ENCODE peak calls at places on chromosomes 7 and 10, in eight cellular contexts. P is prostate gland; O is NCI-H1417; E is T-helper 1 cell; G is midbrain; A is stimulated activated naive CD8-positive, alpha-beta T cell treated with anti-CD3 and anti-CD28 coated beads, Interleukin-15, Interleukin-2, amounts not matched to agents 100 U/mL and 50 U/mL, for 24 hours; N is Daoy; B is A549. T is an unnamed sample.

GRCh38 chr10:60175418-60175817 is 214.3 kb downstream of the ANK3 start:
- DNase-seq in N (no peak), B (peak), E (no peak), P (no peak), O (no peak), A (no peak), G (no peak), T (peak)

GRCh38 chr10:63375006-63375405 is 90.8 kb downstream of the JMJD1C start:
- DNase-seq in N (no peak), B (no peak), G (no peak), E (no peak), O (no peak), A (no peak), P (no peak), T (no peak)

GRCh38 chr10:76035728-76036409 is 604.4 kb downstream of the LRMDA start:
- DNase-seq in O (peak), E (no peak), B (no peak), G (no peak), P (no peak), N (no peak), A (no peak), T (no peak)

GRCh38 chr7:128103498-128104108 is 72.4 kb upstream of the LRRC4 start:
- DNase-seq in A (peak), E (peak), N (peak), B (no peak), P (no peak), G (no peak), O (no peak), T (no peak)

GRCh38 chr10:21831986-21832735 is 171.4 kb downstream of the DNAJC1 start:
- DNase-seq in P (no peak), B (no peak), A (no peak), G (no peak), O (no peak), N (no peak), E (no peak), T (no peak)

GRCh38 chr7:8356071-8356470 is 77.3 kb upstream of the NXPH1 start:
- DNase-seq in A (no peak), O (no peak), B (no peak), P (no peak), N (no peak), E (no peak), G (no peak), T (no peak)

GRCh38 chr10:63197304-63198092 is 64.4 kb downstream of the NRBF2 start:
- DNase-seq in B (no peak), P (no peak), A (no peak), E (no peak), O (no peak), N (no peak), G (no peak), T (no peak)

GRCh38 chr7:77270081-77270480 is 70.5 kb upstream of the FGL2 start:
- DNase-seq in A (no peak), N (no peak), G (no peak), E (no peak), P (no peak), B (no peak), O (no peak), T (no peak)

GRCh38 chr10:74244097-74244685 is 93.2 kb downstream of the ADK start:
- DNase-seq in O (peak), N (peak), E (peak), P (no peak), B (peak), G (peak), A (no peak), T (peak)

GRCh38 chr7:25216837-25217236 is 11.4 kb downstream of the NPVF start:
- DNase-seq in A (no peak), E (peak), N (peak), O (peak), P (no peak), B (peak), G (peak), T (peak)

GRCh38 chr10:121265320-121265719 is 332.9 kb downstream of the FGFR2 start:
- DNase-seq in B (no peak), O (no peak), E (no peak), A (no peak), N (no peak), P (no peak), G (no peak), T (no peak)

GRCh38 chr7:41652265-41652664 is 50.6 kb downstream of the INHBA start:
- DNase-seq in G (no peak), A (no peak), E (no peak), N (no peak), B (no peak), O (no peak), P (no peak), T (no peak)

GRCh38 chr10:60394444-60394843 is 4.8 kb upstream of the ANK3 start:
- DNase-seq in E (peak), B (no peak), N (no peak), A (no peak), G (peak), O (no peak), P (no peak), T (no peak)

GRCh38 chr10:17292375-17292774 is 64.3 kb downstream of the VIM start:
- DNase-seq in O (no peak), E (no peak), N (no peak), A (no peak), B (no peak), P (no peak), G (no peak), T (no peak)

GRCh38 chr10:132872658-132873057 is 69.7 kb downstream of the CFAP46 start:
- DNase-seq in O (no peak), E (no peak), B (no peak), N (no peak), A (no peak), P (no peak), G (no peak), T (no peak)

GRCh38 chr7:49773082-49773938 is at the start of gene VWC2:
- DNase-seq in G (no peak), O (no peak), N (no peak), A (no peak), E (no peak), P (no peak), B (no peak), T (no peak)

GRCh38 chr7:28083159-28083997 is 97.2 kb downstream of the JAZF1 start:
- DNase-seq in P (peak), B (peak), E (no peak), G (no peak), O (no peak), N (no peak), A (no peak), T (no peak)

GRCh38 chr7:77393261-77393660 is 22.9 kb downstream of the GSAP start:
- DNase-seq in A (peak), N (peak), G (no peak), E (peak), O (no peak), B (peak), P (no peak), T (peak)

GRCh38 chr7:57867884-57868701 is 418.1 kb downstream of the ZNF716 start:
- DNase-seq in G (peak), P (no peak), A (no peak), B (peak), N (no peak), O (peak), E (no peak), T (peak)

GRCh38 chr10:96025566-96025965 is 17.8 kb upstream of the CCNJ start:
- DNase-seq in N (peak), A (no peak), P (no peak), E (peak), G (no peak), B (peak), O (no peak), T (peak)

GRCh38 chr7:1884583-1885350 is 214.7 kb downstream of the ELFN1 start:
- DNase-seq in G (no peak), N (no peak), A (no peak), B (no peak), E (no peak), P (no peak), O (no peak), T (peak)

GRCh38 chr7:30146127-30146612 is 11.4 kb downstream of the MTURN start:
- DNase-seq in E (no peak), O (peak), N (peak), B (no peak), G (peak), A (no peak), P (no peak), T (no peak)

GRCh38 chr10:86017841-86018734 is 348.5 kb downstream of the GRID1 start:
- DNase-seq in N (no peak), O (peak), P (no peak), E (no peak), B (no peak), A (no peak), G (no peak), T (no peak)

GRCh38 chr7:138021889-138022288 is 20.0 kb upstream of the CREB3L2 start:
- DNase-seq in E (no peak), O (no peak), A (no peak), B (no peak), P (no peak), G (no peak), N (peak), T (no peak)

GRCh38 chr7:142108728-142109505 is 2.6 kb upstream of the MGAM2 start:
- DNase-seq in P (no peak), N (no peak), E (no peak), B (no peak), G (no peak), A (no peak), O (no peak), T (no peak)

GRCh38 chr10:63427013-63427412 is 38.8 kb downstream of the JMJD1C start:
- DNase-seq in G (no peak), B (no peak), O (no peak), P (no peak), N (no peak), E (no peak), A (no peak), T (no peak)

GRCh38 chr10:46247808-46248569 is 38.8 kb upstream of the ANTXRL start:
- DNase-seq in E (no peak), G (no peak), N (no peak), A (no peak), B (no peak), O (no peak), P (no peak), T (no peak)

GRCh38 chr10:48209246-48209645 is 65.2 kb downstream of the FRMPD2 start:
- DNase-seq in A (no peak), E (no peak), P (no peak), O (no peak), N (no peak), G (no peak), B (no peak), T (peak)

GRCh38 chr7:98459529-98459928 is 58.6 kb upstream of the BAIAP2L1 start:
- DNase-seq in A (no peak), B (no peak), O (no peak), P (no peak), G (no peak), N (no peak), E (no peak), T (no peak)

GRCh38 chr10:103626178-103626577 is 132.7 kb downstream of the NEURL1 start:
- DNase-seq in N (no peak), G (peak), E (no peak), O (no peak), B (no peak), A (no peak), P (no peak), T (no peak)

GRCh38 chr10:88401671-88402347 is 181.3 kb downstream of the RNLS start:
- DNase-seq in G (no peak), O (no peak), E (no peak), B (no peak), P (no peak), N (no peak), A (no peak), T (no peak)

GRCh38 chr7:142776206-142776844 is 5.6 kb downstream of the PRSS2 start:
- DNase-seq in E (no peak), N (peak), P (no peak), A (no peak), G (no peak), B (no peak), O (no peak), T (peak)

GRCh38 chr10:8112942-8113442 is 58.5 kb downstream of the GATA3 start:
- DNase-seq in E (no peak), B (no peak), A (no peak), P (no peak), N (no peak), O (no peak), G (no peak), T (no peak)

GRCh38 chr10:109668137-109668536 is 255.2 kb downstream of the XPNPEP1 start:
- DNase-seq in G (no peak), O (no peak), B (no peak), E (no peak), A (no peak), P (no peak), N (no peak), T (peak)

GRCh38 chr7:936131-937054 is 18.1 kb downstream of the ADAP1 start:
- DNase-seq in G (no peak), E (peak), O (no peak), P (no peak), N (peak), B (peak), A (peak), T (peak)

GRCh38 chr10:126227762-126228134 is 160.5 kb downstream of the ADAM12 start:
- DNase-seq in E (no peak), P (no peak), N (peak), O (no peak), B (no peak), G (no peak), A (no peak), T (peak)

GRCh38 chr7:17963281-17963680 is 23.0 kb upstream of the SNX13 start:
- DNase-seq in O (no peak), P (no peak), A (no peak), G (no peak), E (no peak), N (no peak), B (no peak), T (no peak)

GRCh38 chr10:6054884-6055283 is 7.3 kb downstream of the IL2RA start:
- DNase-seq in N (no peak), P (no peak), O (no peak), A (no peak), G (no peak), E (no peak), B (no peak), T (no peak)